ENCODE peak calls at places on chromosomes 16 and 17, in five cellular contexts. T is endothelial cell of umbilical vein, M is uterus, B is lower leg skin, W is HepG2. L is an unnamed sample.

GRCh38 chr17:78974635-78975591 is 4.8 kb downstream of the LGALS3BP start:
- DNase-seq in M (peak; percentile 78), W (no peak), B (peak; percentile 79), T (peak; percentile 70), L (no peak)

GRCh38 chr17:55726440-55726839 is 3.8 kb upstream of the TMEM100 start:
- DNase-seq in B (peak; percentile 85), T (peak; percentile 41), W (no peak), M (peak; percentile 40), L (peak; percentile 45)

GRCh38 chr17:37359682-37360188 is 16.1 kb upstream of the C17orf78 start:
- DNase-seq in T (no peak), M (no peak), B (peak; percentile 58), W (no peak), L (no peak)

GRCh38 chr17:29732613-29733012 is 109.9 kb upstream of the CORO6 start:
- DNase-seq in M (no peak), T (no peak), W (no peak), B (no peak), L (no peak)

GRCh38 chr17:81003711-81004335 is 12.2 kb downstream of the CHMP6 start:
- DNase-seq in T (no peak), W (no peak), B (no peak), M (no peak), L (no peak)

GRCh38 chr17:5527647-5528250 is 41.4 kb downstream of the MIS12 start:
- DNase-seq in B (no peak), W (no peak), M (no peak), T (peak; percentile 37), L (no peak)

GRCh38 chr16:68332411-68333121 is 21.7 kb downstream of the PRMT7 start:
- DNase-seq in B (peak; percentile 36), M (no peak), T (peak; percentile 98), W (peak; percentile 88), L (no peak)

GRCh38 chr17:72164340-72164739 is 43.5 kb downstream of the SOX9 start:
- DNase-seq in B (no peak), M (no peak), T (no peak), W (no peak), L (no peak)

GRCh38 chr17:64196626-64197025 is 66.4 kb downstream of the TEX2 start:
- DNase-seq in W (no peak), T (no peak), B (no peak), M (no peak), L (no peak)

GRCh38 chr17:38693700-38694329 is 11.3 kb upstream of the MLLT6 start:
- DNase-seq in T (no peak), W (peak; percentile 48), M (peak; percentile 96), B (peak; percentile 71), L (no peak)

GRCh38 chr17:31074772-31075538 is 19.8 kb upstream of the NF1 start:
- DNase-seq in M (no peak), T (no peak), B (no peak), W (no peak), L (no peak)

GRCh38 chr17:56707312-56708219 is 114.1 kb downstream of the NOG start:
- DNase-seq in B (no peak), W (no peak), M (no peak), T (no peak), L (no peak)

GRCh38 chr17:82876602-82877391 is 37.0 kb upstream of the ZNF750 start:
- DNase-seq in T (peak; percentile 79), B (peak; percentile 82), W (peak; percentile 65), M (peak; percentile 75), L (no peak)

GRCh38 chr17:59105852-59106462 is 723 bp downstream of the TRIM37 start:
- DNase-seq in M (peak; percentile 59), B (peak; percentile 60), T (peak; percentile 53), W (peak; percentile 34), L (peak; percentile 57)

GRCh38 chr16:12573300-12573699 is 230.4 kb downstream of the CPPED1 start:
- DNase-seq in T (no peak), M (no peak), W (no peak), B (no peak), L (no peak)

GRCh38 chr17:18033442-18034099 is 5.4 kb downstream of the ATPAF2 start:
- DNase-seq in B (peak; percentile 68), M (no peak), W (peak; percentile 83), T (peak; percentile 78), L (peak; percentile 91)

GRCh38 chr17:10790491-10791401 is 13.2 kb downstream of the TMEM238L start:
- DNase-seq in T (no peak), B (no peak), M (no peak), W (no peak), L (no peak)

GRCh38 chr16:64428463-64428862 is 693.4 kb downstream of the CDH11 start:
- DNase-seq in B (no peak), M (no peak), T (peak; percentile 82), W (no peak), L (peak; percentile 3)

GRCh38 chr16:4474192-4474961 is at the start of gene NMRAL1:
- DNase-seq in M (peak; percentile 89), B (peak; percentile 93), T (peak; percentile 92), W (peak; percentile 82), L (no peak)

GRCh38 chr17:75738218-75738802 is 17.1 kb downstream of the ITGB4 start:
- DNase-seq in B (no peak), M (no peak), T (no peak), W (peak; percentile 57), L (no peak)

DNA sequence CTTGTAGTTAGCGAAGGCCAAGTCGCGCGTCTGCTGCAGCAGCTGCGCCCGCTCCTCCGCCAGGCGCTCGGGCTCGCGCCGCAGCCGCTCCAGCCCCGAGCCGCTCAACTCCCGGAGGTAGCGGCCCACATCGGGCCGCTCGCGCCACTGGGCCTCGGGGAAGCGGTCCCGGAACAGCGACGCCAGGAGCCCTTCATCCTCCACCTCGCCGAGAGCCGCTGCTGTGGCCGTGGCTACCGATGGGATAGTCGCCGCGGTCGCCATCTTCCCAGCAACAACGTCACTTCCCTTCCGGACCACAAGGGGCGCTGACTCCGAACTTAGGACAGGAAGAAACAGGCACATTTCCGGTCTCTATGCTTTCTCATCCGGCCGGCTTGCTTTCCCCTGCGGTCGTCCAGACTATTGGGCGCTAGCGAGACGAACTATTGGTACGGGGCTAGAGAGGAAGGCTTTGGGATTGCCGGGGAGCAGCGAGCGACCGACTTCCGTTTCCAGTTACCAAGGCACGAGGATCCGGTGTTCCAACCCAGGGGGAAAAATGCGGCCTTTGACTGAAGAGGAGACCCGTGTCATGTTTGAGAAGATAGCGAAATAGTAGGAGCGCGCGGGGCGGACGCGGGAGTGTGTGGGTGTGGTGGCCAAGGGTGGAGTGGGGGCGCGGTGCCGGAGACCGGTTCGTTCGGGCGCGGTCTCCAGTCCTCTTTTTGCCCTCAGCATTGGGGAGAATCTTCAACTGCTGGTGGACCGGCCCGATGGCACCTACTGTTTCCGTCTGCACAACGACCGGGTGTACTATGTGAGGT is at the start of the genes COG8 and NIP7:
- DNase-seq in T (peak; percentile 96), M (peak; percentile 93), W (peak; percentile 99), B (peak; percentile 97), L (peak; percentile 94)
- TF ChIP-seq POLR2A in T (peak; percentile 94), M (no peak), W (peak; percentile 91), B (no peak), L (peak; percentile 79)

DNA sequence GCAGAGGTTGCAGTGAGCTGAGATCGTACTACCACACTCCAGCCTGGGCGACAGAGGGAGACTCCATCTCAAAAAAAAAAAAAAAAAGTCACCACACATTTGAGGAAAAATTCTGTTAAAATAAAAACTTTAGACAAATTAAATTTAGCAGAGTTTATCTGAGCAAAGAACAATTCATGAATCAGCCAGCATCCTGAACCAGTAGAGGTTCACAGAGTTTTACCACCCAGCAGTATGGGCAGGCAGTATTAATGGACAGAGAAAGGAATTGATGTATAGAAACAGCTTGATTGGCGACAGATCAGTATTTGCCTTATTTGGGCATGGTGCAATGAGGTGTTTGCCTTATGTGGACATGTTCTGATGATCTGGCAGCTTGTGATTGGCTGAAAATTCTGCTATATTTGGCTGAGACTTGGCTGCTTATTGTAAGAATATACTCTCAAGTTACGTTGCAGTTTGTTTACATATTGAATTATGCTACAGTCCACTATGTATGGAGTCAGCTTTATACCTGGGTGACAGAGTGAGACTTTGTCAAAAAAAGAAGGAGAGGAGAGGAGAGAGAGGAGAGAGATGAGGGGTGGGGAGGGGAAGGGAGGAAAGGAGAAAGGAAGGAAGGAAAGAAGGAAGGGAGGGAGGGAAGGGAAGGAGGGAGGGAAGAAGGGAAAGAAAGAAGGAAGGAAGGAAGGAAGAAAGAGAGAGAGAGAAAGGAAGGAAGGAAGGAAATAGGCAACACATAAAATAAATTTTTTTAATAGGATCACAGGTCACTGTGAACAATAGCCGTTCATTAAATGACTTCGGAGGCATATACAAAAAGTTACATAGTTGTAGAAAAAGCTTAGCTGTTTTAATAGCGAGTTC is 14.6 kb downstream of the ABCC3 start:
- DNase-seq in B (no peak), M (no peak), W (no peak), T (no peak), L (no peak)
- TF ChIP-seq POLR2A in B (no peak), M (no peak), W (no peak), T (no peak), L (no peak)

DNA sequence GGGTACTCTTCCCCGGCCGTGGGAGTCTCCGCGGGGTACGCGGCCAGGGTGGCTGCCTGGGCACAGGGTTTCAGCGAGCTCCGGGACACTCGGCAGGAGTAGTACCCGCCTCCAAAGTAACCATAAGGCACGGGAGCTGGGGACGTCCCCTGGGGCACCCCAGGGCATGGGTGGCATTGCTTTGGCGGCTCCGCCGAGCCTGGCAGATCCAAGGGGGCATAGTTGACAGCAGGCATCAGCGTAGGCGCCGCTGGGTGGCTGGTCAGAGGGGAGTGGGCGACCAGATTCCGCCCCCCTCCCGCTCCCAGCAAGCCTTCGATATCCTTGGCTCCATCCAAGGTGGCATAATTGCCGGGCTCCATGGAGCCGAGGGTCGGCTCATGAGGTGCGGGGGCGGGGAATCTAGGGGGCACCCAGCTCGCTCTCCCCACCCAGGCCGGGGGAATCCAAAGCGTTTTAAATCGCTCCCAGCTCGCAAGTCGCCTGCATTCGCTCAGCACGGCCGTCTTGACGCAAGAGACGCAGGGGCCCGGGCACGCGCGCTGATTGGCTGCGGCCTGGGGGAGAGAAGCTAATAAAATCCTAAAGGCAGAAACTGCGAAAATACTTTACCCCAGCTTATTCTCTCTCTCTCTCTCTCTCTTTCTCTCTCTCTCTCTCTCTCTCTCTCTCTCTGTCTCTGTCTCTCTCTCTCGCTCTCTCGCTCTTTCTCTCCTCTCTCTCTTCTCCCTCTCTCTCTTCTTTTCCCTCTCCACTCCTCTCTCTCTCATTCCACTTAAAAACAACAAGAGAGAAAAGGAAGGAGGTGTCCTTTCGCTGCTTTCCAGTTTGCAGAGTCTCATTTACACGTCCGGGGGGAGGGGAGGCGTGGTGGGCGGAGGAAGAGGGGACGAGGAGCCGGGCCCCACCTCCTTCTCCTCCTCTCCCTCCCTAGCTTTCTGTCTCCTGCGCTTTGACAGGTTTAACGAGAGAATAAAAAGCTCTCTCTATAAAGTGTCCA is at the start of gene HOXB13:
- DNase-seq in B (no peak), M (no peak), W (no peak), T (peak; percentile 36), L (peak; percentile 85)
- TF ChIP-seq POLR2A in B (no peak), M (no peak), W (no peak), T (no peak), L (no peak)

DNA sequence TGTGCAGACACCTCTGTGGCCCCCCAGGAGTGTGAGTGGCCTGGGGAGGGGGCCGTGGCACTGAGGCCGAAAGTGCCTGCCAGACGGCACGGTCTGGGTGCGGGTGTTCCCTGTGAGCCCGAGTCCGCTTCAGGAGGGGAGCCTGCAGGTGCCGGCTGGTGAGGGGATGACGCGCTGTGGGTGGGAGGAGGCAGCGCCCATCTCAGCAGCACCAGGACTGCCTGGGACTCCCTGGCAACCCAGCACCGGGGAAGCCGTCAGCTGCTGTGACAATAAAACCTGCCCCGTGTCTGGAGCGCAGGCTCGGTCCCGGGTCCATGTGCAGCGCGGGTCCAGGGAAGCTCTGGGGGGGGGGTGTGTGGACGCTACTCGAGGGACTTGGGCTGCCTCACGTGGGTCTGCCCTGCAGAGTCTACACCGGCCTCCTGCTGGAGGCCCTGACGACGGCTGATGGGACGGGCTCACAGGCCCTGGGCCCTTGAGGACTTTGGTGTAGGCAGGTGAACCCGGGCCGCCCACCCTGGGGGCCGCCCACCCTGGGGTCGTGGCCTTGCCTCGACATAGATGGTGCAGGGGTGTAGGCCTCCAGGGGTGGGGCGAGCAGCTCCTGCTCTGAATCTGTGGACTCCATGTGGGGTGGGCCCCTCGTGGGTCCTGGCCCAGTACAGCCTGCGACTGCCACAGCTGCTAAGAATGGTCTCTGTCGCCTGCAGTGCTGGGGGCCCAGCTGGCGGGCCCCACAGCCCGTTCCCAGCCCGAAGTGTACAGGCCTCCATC is 5.9 kb upstream of the RAB40C start:
- DNase-seq in M (peak; percentile 23), W (no peak), T (no peak), B (no peak), L (no peak)
- TF ChIP-seq POLR2A in M (no peak), W (no peak), T (no peak), B (no peak), L (no peak)